ENCODE peak calls at places on chromosomes 2 and 18, in four cellular contexts. P is activated CD4-positive, CD25-positive, alpha-beta regulatory T cell treated with anti-CD3 and anti-CD28 coated beads, Interleukin-2, amount 50 U/mL, for 72 hours; N is GM12865; V is NCI-H2171. G is an unnamed sample.

GRCh38 chr2:237456200-237456731 is 30.8 kb upstream of the MLPH start:
- DNase-seq in P (no peak), N (no peak), V (peak), G (no peak)

GRCh38 chr2:10438688-10439087 is 9.4 kb downstream of the ODC1 start:
- DNase-seq in P (no peak), N (no peak), V (no peak), G (no peak)

GRCh38 chr2:143452817-143453462 is 323.7 kb downstream of the ARHGAP15 start:
- DNase-seq in P (no peak), N (no peak), V (no peak), G (no peak)

GRCh38 chr2:212977149-212977548 is 174.3 kb downstream of the IKZF2 start:
- DNase-seq in P (no peak), N (no peak), V (no peak), G (no peak)

GRCh38 chr2:2580341-2580740 is 249.3 kb upstream of the MYT1L start:
- DNase-seq in P (no peak), N (no peak), V (no peak), G (no peak)

GRCh38 chr2:32464441-32464840 is 107.6 kb downstream of the BIRC6 start:
- DNase-seq in P (no peak), N (no peak), V (no peak), G (no peak)

GRCh38 chr2:191636235-191636543 is 41.7 kb upstream of the NABP1 start:
- DNase-seq in P (no peak), N (no peak), V (no peak), G (no peak)

GRCh38 chr2:37713258-37713700 is 41.8 kb upstream of the CDC42EP3 start:
- DNase-seq in P (no peak), N (no peak), V (no peak), G (no peak)

GRCh38 chr2:21251216-21251971 is 127.6 kb downstream of the TDRD15 start:
- DNase-seq in P (no peak), N (no peak), V (peak), G (no peak)

GRCh38 chr2:75053484-75054112 is 95.2 kb downstream of the POLE4 start:
- DNase-seq in P (no peak), N (peak), V (no peak), G (no peak)

GRCh38 chr2:238378230-238379095 is 48.3 kb upstream of the ASB1 start:
- DNase-seq in P (no peak), N (no peak), V (peak), G (no peak)

GRCh38 chr18:41594582-41594981 is 360.5 kb upstream of the PIK3C3 start:
- DNase-seq in P (no peak), N (no peak), V (peak), G (no peak)

GRCh38 chr2:109438773-109439191 is 175.0 kb downstream of the SEPTIN10 start:
- DNase-seq in P (no peak), N (no peak), V (no peak), G (no peak)

GRCh38 chr2:20052229-20052871 is 922 bp upstream of the LAPTM4A start:
- DNase-seq in P (no peak), N (peak), V (peak), G (no peak)

GRCh38 chr2:206584323-206585116 is 57.8 kb upstream of the FAM237A start:
- DNase-seq in P (no peak), N (no peak), V (no peak), G (no peak)